ENCODE peak calls at places on chromosome 20, in nine cellular contexts. G is HCT116, E is heart left ventricle, Q is tibial nerve, N is A549, Y is prostate gland, O is upper lobe of left lung, A is IMR-90, U is transverse colon. J is an unnamed sample. For H3K9me3 and H3K4me1, the result is how much of the 10 kb centered on the place peaks cover.

GRCh38 chr20:25021336-25021735 is 28.8 kb upstream of the APMAP start:
- DNase-seq in G (no peak), E (no peak), Q (no peak), N (no peak), Y (no peak), O (no peak), A (no peak), U (peak), J (no peak)

GRCh38 chr20:3102575-3103368 is 18.2 kb upstream of the AVP start:
- DNase-seq in G (no peak), E (no peak), Q (no peak), N (no peak), Y (no peak), O (no peak), A (no peak), U (no peak), J (no peak)

GRCh38 chr20:3577366-3577765 is 85.8 kb downstream of the GFRA4 start:
- DNase-seq in G (no peak), E (no peak), Q (no peak), N (no peak), Y (no peak), O (no peak), A (no peak), U (no peak), J (no peak)

GRCh38 chr20:4443016-4443415 is 278.7 kb upstream of the PRND start:
- DNase-seq in G (no peak), E (no peak), Q (no peak), N (no peak), Y (no peak), O (no peak), A (no peak), U (no peak), J (no peak)

GRCh38 chr20:25619514-25619913 is 4.3 kb downstream of the NANP start:
- DNase-seq in G (no peak), E (no peak), Q (no peak), N (no peak), Y (no peak), O (no peak), A (no peak), U (no peak), J (no peak)

GRCh38 chr20:58690851-58691250 is 1.7 kb upstream of the NPEPL1 start:
- DNase-seq in G (no peak), E (no peak), Q (no peak), N (no peak), Y (peak), O (no peak), A (peak), U (no peak), J (no peak)

GRCh38 chr20:25243416-25243979 is 4.4 kb upstream of the PYGB start:
- DNase-seq in G (no peak), E (no peak), Q (no peak), N (no peak), Y (no peak), O (no peak), A (no peak), U (no peak), J (no peak)

GRCh38 chr20:610130-611046 is at the start of gene TCF15:
- DNase-seq in G (no peak), E (peak), Q (no peak), N (no peak), Y (no peak), O (peak), A (no peak), U (no peak), J (peak)

GRCh38 chr20:25508083-25508770 is 77.1 kb downstream of the NINL start:
- DNase-seq in G (no peak), E (no peak), Q (no peak), N (peak), Y (no peak), O (peak), A (peak), U (peak), J (no peak)

GRCh38 chr20:34368547-34368946 is 5.5 kb downstream of the ITCH start:
- DNase-seq in G (no peak), E (no peak), Q (no peak), N (no peak), Y (no peak), O (no peak), A (no peak), U (no peak), J (no peak)

GRCh38 chr20:48815537-48815936 is 12.3 kb downstream of the PREX1 start:
- DNase-seq in G (no peak), E (no peak), Q (no peak), N (no peak), Y (no peak), O (no peak), A (no peak), U (no peak), J (no peak)

GRCh38 chr20:34037767-34038166 is 44.1 kb downstream of the RALY start:
- DNase-seq in G (no peak), E (peak), Q (no peak), N (no peak), Y (no peak), O (no peak), A (peak), U (no peak), J (no peak)

GRCh38 chr20:47669927-47670890 is 115.1 kb downstream of the SULF2 start:
- DNase-seq in G (no peak), E (no peak), Q (no peak), N (no peak), Y (no peak), O (no peak), A (no peak), U (no peak), J (no peak)
- H3K9me3 ChIP-seq in G (under half), E (under half), Q (under half), N (under half), Y (under half), O (under half), A (under half), U (under half), J (under half)

DNA sequence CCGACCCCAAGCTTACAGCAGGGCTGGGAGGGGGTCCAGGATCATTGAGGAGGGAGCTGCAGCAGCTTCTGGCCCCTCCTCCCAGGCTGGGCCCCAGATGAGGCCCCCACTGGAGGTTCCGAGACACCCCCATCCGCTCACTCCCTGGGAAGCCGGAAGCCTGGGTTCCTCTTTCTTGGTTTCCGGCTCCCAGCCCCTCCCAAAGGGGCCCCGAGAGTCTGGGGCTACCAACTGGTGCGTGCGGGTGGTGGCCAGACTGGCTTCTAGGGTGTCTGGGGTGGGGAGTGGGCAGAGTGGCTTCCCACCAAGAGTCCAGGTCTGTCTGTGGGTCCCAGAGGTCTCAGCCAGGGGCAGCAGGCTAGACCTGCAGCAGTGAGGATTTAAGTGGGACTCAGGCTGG is 2.2 kb downstream of the RGS19 start:
- DNase-seq in G (no peak), E (no peak), Q (no peak), N (no peak), Y (no peak), O (no peak), A (no peak), U (peak), J (no peak)
- H3K4me1 ChIP-seq in G (under half), E (under half), Q (under half), N (under half), Y (under half), O (under half), A (under half), U (under half), J (under half)

GRCh38 chr20:35618032-35618371 is 2.4 kb downstream of the SPAG4 start:
- DNase-seq in G (no peak), E (no peak), Q (no peak), N (no peak), Y (no peak), O (no peak), A (no peak), U (no peak), J (no peak)

GRCh38 chr20:35616465-35617396 is 1.1 kb downstream of the SPAG4 start:
- DNase-seq in G (peak), E (peak), Q (peak), N (peak), Y (peak), O (peak), A (peak), U (peak), J (peak)

GRCh38 chr20:35618372-35619131 is 2.9 kb downstream of the SPAG4 start:
- DNase-seq in G (no peak), E (no peak), Q (no peak), N (peak), Y (no peak), O (peak), A (peak), U (no peak), J (no peak)

GRCh38 chr20:35615667-35616464 is at the start of gene SPAG4:
- DNase-seq in G (no peak), E (peak), Q (peak), N (peak), Y (peak), O (peak), A (peak), U (peak), J (peak)

DNA sequence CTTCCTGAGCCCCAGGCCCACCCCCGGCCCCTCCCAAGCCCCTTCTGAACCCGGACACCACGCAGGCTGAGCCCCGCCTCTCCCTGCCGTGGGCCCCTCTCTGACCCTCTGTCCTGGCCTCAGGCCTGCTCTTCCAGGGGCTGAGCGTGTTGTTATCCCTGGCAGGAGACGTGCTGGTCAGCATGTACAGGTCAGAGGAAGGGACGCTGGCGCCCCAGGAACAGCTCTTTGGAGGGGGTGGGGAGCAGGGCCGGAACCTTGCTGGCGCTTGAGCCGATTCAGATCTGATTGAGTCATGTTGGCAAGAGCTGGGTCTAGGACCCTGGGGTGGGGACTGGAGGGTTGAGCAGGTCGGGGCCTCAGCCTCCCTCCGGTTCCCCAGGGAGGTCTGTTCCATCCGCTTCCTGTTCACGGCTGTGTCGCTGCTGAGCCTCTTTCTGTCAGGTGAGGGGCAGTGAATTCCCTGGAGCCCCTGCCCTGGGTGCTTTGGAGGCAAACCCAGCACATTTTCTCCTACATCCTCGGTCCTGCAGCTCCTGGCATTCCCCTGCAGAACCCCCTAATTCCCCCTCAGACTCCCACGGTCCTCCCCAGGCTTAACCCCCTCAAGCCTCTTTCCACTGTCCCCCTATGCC is 1.9 kb downstream of the SPAG4 start:
- DNase-seq in G (no peak), E (peak), Q (no peak), N (peak), Y (no peak), O (peak), A (peak), U (peak), J (no peak)
- TF ChIP-seq POLR2A in G (no peak), E (no peak), Q (no peak), N (no peak), Y (no peak), O (no peak), A (no peak), U (no peak), J (no peak)

GRCh38 chr20:15317546-15318242 is 980.3 kb upstream of the FLRT3 start:
- DNase-seq in G (no peak), E (no peak), Q (no peak), N (no peak), Y (no peak), O (no peak), A (no peak), U (no peak), J (no peak)

GRCh38 chr20:15319444-15319843 is 982.0 kb upstream of the FLRT3 start:
- DNase-seq in G (no peak), E (no peak), Q (no peak), N (no peak), Y (no peak), O (no peak), A (no peak), U (no peak), J (no peak)

GRCh38 chr20:15318682-15319081 is 981.3 kb upstream of the FLRT3 start:
- DNase-seq in G (no peak), E (no peak), Q (no peak), N (no peak), Y (no peak), O (no peak), A (no peak), U (no peak), J (no peak)

GRCh38 chr20:15320941-15321340 is 983.5 kb upstream of the FLRT3 start:
- DNase-seq in G (no peak), E (no peak), Q (no peak), N (no peak), Y (no peak), O (no peak), A (no peak), U (no peak), J (peak)

DNA sequence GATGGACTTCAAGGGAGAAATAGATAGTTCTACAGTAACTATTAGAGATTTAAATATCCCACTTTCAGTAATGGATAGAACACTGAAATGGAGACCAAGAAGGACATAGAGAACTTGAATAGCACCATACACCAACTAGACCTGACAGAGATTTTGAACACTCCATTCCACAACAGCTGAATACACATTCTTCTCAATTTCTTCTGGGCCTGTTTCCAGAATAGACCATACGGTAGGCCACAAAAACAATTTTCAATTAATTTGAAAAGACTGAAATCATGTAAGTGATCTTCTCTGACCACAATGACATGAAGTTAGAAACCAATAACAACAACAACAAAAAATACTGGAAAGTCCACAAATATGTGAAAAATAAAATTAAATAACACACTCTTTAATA is 979.1 kb upstream of the FLRT3 start:
- DNase-seq in G (no peak), E (no peak), Q (no peak), N (no peak), Y (no peak), O (no peak), A (no peak), U (no peak), J (no peak)
- H3K9me3 ChIP-seq in G (under half), E (under half), Q (under half), N (under half), Y (under half), O (under half), A (under half), U (under half), J (under half)

GRCh38 chr20:50596694-50597021 is 86.5 kb downstream of the PTPN1 start:
- DNase-seq in G (no peak), E (no peak), Q (no peak), N (no peak), Y (no peak), O (no peak), A (no peak), U (no peak), J (no peak)

GRCh38 chr20:50595433-50595895 is 85.3 kb downstream of the PTPN1 start:
- DNase-seq in G (no peak), E (no peak), Q (no peak), N (no peak), Y (no peak), O (no peak), A (no peak), U (no peak), J (no peak)

GRCh38 chr20:50598074-50598473 is 87.9 kb downstream of the PTPN1 start:
- DNase-seq in G (no peak), E (no peak), Q (no peak), N (no peak), Y (no peak), O (no peak), A (no peak), U (no peak), J (no peak)

GRCh38 chr20:50595988-50596693 is 86.0 kb downstream of the PTPN1 start:
- DNase-seq in G (no peak), E (no peak), Q (no peak), N (no peak), Y (no peak), O (no peak), A (peak), U (no peak), J (no peak)

GRCh38 chr20:50597406-50597969 is 87.3 kb downstream of the PTPN1 start:
- DNase-seq in G (no peak), E (no peak), Q (no peak), N (no peak), Y (no peak), O (peak), A (no peak), U (no peak), J (no peak)
- H3K4me1 ChIP-seq in G (under half), E (under half), Q (under half), N (under half), Y (under half), O (under half), A (under half), U (under half), J (under half)

J was measured in breast epithelium.